ENCODE peak calls at places on chromosome 10, in ten cellular contexts. Q is activated CD8-positive, alpha-beta memory T cell treated with anti-CD3 and anti-CD28 coated beads for 24 hours; O is SK-N-SH; U is dermis blood vessel endothelial cell; Y is stimulated activated CD8-positive, alpha-beta memory T cell treated with anti-CD3 and anti-CD28 coated beads, Interleukin-15, amount 100 ng/mL, for 4 hours; V is pancreas; J is ELR; C is stimulated activated CD4-positive, alpha-beta T cell treated with anti-CD3 and anti-CD28 coated beads, TNF-alpha, amount 100 ng/mL, for 4 hours; T is endothelial cell of umbilical vein; B is activated CD8-positive, alpha-beta T cell treated with anti-CD3 and anti-CD28 coated beads for 36 hours. Z is an unnamed sample.
A peak's percentile ranks its signal among the peaks of the same experiment; 100 is the strongest.

GRCh38 chr10:18607503-18607902 is 43.9 kb downstream of the NSUN6 start:
- DNase-seq in Q (no peak), O (peak; percentile 60), U (peak; percentile 92), Y (no peak), V (peak; percentile 45), J (peak; percentile 88), C (no peak), T (peak; percentile 76), B (peak; percentile 15), Z (peak; percentile 18)

GRCh38 chr10:48555310-48556042 is 49.4 kb downstream of the ARHGAP22 start:
- DNase-seq in Q (peak; percentile 46), O (no peak), U (no peak), Y (no peak), V (no peak), J (peak; percentile 4), C (no peak), T (no peak), B (no peak), Z (no peak)

GRCh38 chr10:127715782-127716378 is 21.1 kb upstream of the FOXI2 start:
- DNase-seq in Q (no peak), O (peak; percentile 32), U (peak; percentile 60), Y (no peak), V (no peak), J (peak; percentile 26), C (no peak), T (peak; percentile 25), B (no peak), Z (peak; percentile 22)

GRCh38 chr10:78925275-78925674 is 143.5 kb upstream of the ZMIZ1 start:
- DNase-seq in Q (no peak), O (no peak), U (no peak), Y (no peak), V (no peak), J (no peak), C (no peak), T (no peak), B (no peak), Z (no peak)

GRCh38 chr10:113158183-113158582 is 208.1 kb downstream of the TCF7L2 start:
- DNase-seq in Q (no peak), O (peak; percentile 46), U (no peak), Y (no peak), V (no peak), J (no peak), C (no peak), T (no peak), B (no peak), Z (no peak)

GRCh38 chr10:94097656-94098055 is 103.9 kb downstream of the PLCE1 start:
- DNase-seq in Q (no peak), O (no peak), U (no peak), Y (no peak), V (no peak), J (peak; percentile 70), C (no peak), T (no peak), B (no peak), Z (no peak)

GRCh38 chr10:65891073-65891981 is 1034.5 kb upstream of the LRRTM3 start:
- DNase-seq in Q (no peak), O (no peak), U (no peak), Y (no peak), V (no peak), J (no peak), C (no peak), T (no peak), B (no peak), Z (no peak)

GRCh38 chr10:126225672-126226007 is 162.6 kb downstream of the ADAM12 start:
- DNase-seq in Q (no peak), O (no peak), U (no peak), Y (no peak), V (no peak), J (no peak), C (no peak), T (no peak), B (no peak), Z (no peak)

GRCh38 chr10:114631678-114632417 is 26.2 kb downstream of the ABLIM1 start:
- DNase-seq in Q (peak; percentile 66), O (peak; percentile 87), U (peak; percentile 56), Y (peak; percentile 1), V (peak; percentile 40), J (peak; percentile 51), C (peak; percentile 15), T (peak; percentile 60), B (peak; percentile 47), Z (no peak)

GRCh38 chr10:72035488-72035887 is 52.9 kb downstream of the SPOCK2 start:
- DNase-seq in Q (no peak), O (no peak), U (no peak), Y (no peak), V (no peak), J (no peak), C (no peak), T (no peak), B (no peak), Z (no peak)

GRCh38 chr10:130559213-130559944 is 423.2 kb downstream of the GLRX3 start:
- DNase-seq in Q (no peak), O (no peak), U (no peak), Y (no peak), V (no peak), J (no peak), C (no peak), T (no peak), B (no peak), Z (no peak)

GRCh38 chr10:5418584-5418983 is 6.2 kb downstream of the NET1 start:
- DNase-seq in Q (no peak), O (no peak), U (no peak), Y (no peak), V (no peak), J (no peak), C (no peak), T (no peak), B (no peak), Z (no peak)

GRCh38 chr10:81882011-81882410 is 7.0 kb downstream of the NRG3 start:
- DNase-seq in Q (no peak), O (no peak), U (no peak), Y (no peak), V (no peak), J (no peak), C (no peak), T (no peak), B (no peak), Z (no peak)